ENCODE peak calls at places on chromosomes 13 and 19, in nine cellular contexts. T, L, J, O, D, A, Q, S and U are unnamed samples.
A peak's percentile ranks its signal among the peaks of the same experiment; 100 is the strongest.

GRCh38 chr19:22784051-22784450 is at the start of gene ZNF99:
- DNase-seq in J (peak; percentile 13), S (no peak), T (no peak), O (no peak), A (no peak), D (no peak), L (no peak), Q (no peak), U (no peak)

GRCh38 chr19:4089400-4089908 is 22.8 kb upstream of the ZBTB7A start:
- DNase-seq in J (no peak), A (no peak), S (no peak), D (no peak), L (no peak), Q (no peak), T (no peak), O (no peak), U (no peak)

GRCh38 chr13:51585234-51585672 is 991 bp downstream of the WDFY2 start:
- DNase-seq in A (no peak), D (no peak), J (no peak), T (peak; percentile 45), Q (peak; percentile 30), S (peak; percentile 24), O (peak; percentile 28), L (no peak), U (no peak)

GRCh38 chr19:9883231-9883758 is 48.2 kb downstream of the PIN1 start:
- DNase-seq in L (no peak), T (no peak), D (no peak), S (no peak), Q (no peak), J (no peak), A (no peak), O (no peak), U (no peak)

GRCh38 chr19:45347570-45348366 is 7.2 kb downstream of the KLC3 start:
- DNase-seq in A (no peak), J (no peak), Q (no peak), T (no peak), L (no peak), O (no peak), S (no peak), D (no peak), U (no peak)

GRCh38 chr19:9673912-9674668 is 810 bp downstream of the ZNF562 start:
- DNase-seq in J (no peak), S (no peak), L (peak; percentile 9), T (no peak), O (peak; percentile 40), A (no peak), Q (peak; percentile 13), D (no peak), U (no peak)

GRCh38 chr19:1948676-1949075 is 7.7 kb downstream of the CSNK1G2 start:
- DNase-seq in O (no peak), L (no peak), D (no peak), S (no peak), A (no peak), Q (no peak), T (no peak), J (no peak), U (no peak)

GRCh38 chr19:6417713-6418561 is 6.7 kb downstream of the KHSRP start:
- DNase-seq in J (no peak), A (no peak), S (peak; percentile 13), Q (peak; percentile 13), O (peak; percentile 41), L (no peak), D (no peak), T (no peak), U (no peak)

GRCh38 chr13:27341616-27342015 is 71.0 kb downstream of the RASL11A start:
- DNase-seq in S (no peak), O (no peak), Q (no peak), A (no peak), T (no peak), J (no peak), D (no peak), L (no peak), U (no peak)

GRCh38 chr19:32457540-32457939 is 52.0 kb downstream of the DPY19L3 start:
- DNase-seq in J (peak; percentile 14), D (no peak), Q (no peak), T (no peak), O (no peak), S (no peak), L (no peak), A (no peak), U (no peak)

GRCh38 chr13:45932611-45933182 is 81.1 kb upstream of the SIAH3 start:
- DNase-seq in L (no peak), O (no peak), T (no peak), D (no peak), A (no peak), S (no peak), J (no peak), Q (no peak), U (no peak)

GRCh38 chr19:18657590-18658365 is 20.9 kb downstream of the KLHL26 start:
- DNase-seq in S (peak; percentile 32), D (no peak), L (no peak), T (no peak), J (no peak), Q (peak; percentile 93), O (peak; percentile 82), A (no peak), U (no peak)

DNA sequence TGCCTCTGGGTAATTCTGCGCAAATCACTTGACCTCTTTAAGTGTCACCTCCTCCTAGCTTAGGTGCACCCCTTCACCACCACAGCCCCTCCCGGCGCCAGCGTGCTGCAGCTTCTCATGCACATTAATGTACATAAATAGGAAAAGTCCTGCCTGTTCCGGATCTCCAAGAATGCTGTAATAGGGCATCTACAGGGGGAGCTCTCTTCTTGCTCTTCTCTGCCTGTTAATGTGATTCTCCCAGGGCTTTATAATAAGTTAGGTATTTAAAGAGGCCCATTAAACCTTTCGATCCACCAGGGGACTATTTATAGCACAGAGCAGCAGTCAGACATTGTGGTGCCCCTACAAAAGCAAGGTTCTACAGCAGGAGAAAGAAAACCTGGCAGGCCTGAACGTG is 35.3 kb downstream of the SOX1 start:
- DNase-seq in S (no peak), J (no peak), O (no peak), T (no peak), A (no peak), D (no peak), Q (no peak), L (no peak), U (no peak)
- TF ChIP-seq CTCF in S (no peak), J (no peak), O (no peak), T (no peak), A (no peak), D (peak; percentile 41), Q (no peak), L (no peak), U (no peak)

DNA sequence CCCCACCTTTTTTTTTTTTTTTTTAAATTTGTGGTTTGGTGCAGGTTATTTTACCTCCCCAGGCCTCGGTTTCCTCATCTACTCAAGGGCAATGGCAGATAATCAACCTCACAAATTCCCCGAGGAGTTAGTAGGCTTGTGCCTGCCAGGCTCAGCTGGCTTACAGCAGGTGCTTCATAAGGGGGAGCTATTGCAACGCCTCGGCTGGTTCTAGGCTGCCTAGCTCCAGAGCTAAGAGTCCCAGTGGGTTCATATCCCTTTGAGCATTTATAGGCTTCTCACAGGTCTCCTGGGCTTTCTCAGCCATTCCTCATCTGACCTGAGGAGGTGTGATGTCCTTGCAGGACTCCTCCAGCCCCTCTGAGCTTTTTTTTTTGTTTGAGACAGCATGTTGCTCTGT is 10.6 kb downstream of the BCKDHA start:
- DNase-seq in O (no peak), Q (no peak), T (peak; percentile 57), L (no peak), J (no peak), S (no peak), A (no peak), D (no peak), U (no peak)
- TF ChIP-seq CTCF in O (no peak), Q (no peak), T (peak; percentile 33), L (peak; percentile 42), J (no peak), S (no peak), A (no peak), D (no peak), U (no peak)

GRCh38 chr13:95298971-95299627 is 2.2 kb downstream of the ABCC4 start:
- DNase-seq in A (no peak), S (peak; percentile 43), D (no peak), T (no peak), L (no peak), O (peak; percentile 90), J (no peak), Q (peak; percentile 83), U (no peak)

GRCh38 chr13:95301947-95302386 is 716 bp upstream of the ABCC4 start:
- DNase-seq in A (no peak), T (no peak), S (no peak), L (no peak), Q (no peak), J (peak; percentile 10), O (no peak), D (no peak), U (no peak)

GRCh38 chr13:95301135-95301946 is at the start of gene ABCC4:
- DNase-seq in O (peak; percentile 62), Q (peak; percentile 68), A (no peak), D (peak; percentile 77), T (peak; percentile 49), S (peak; percentile 72), J (peak; percentile 76), L (peak; percentile 89), U (peak; percentile 61)

GRCh38 chr13:95298169-95298940 is 2.9 kb downstream of the ABCC4 start:
- DNase-seq in O (no peak), T (no peak), A (no peak), D (no peak), J (no peak), S (no peak), L (no peak), Q (no peak), U (no peak)

GRCh38 chr13:95300625-95301134 is 571 bp downstream of the ABCC4 start:
- DNase-seq in O (peak; percentile 57), J (peak; percentile 46), S (peak; percentile 59), D (peak; percentile 71), T (peak; percentile 34), L (peak; percentile 74), Q (peak; percentile 56), A (no peak), U (peak; percentile 29)
- TF ChIP-seq CTCF in O (no peak), J (peak; percentile 16), S (peak; percentile 37), D (no peak), T (no peak), L (peak; percentile 60), Q (peak; percentile 31), A (peak; percentile 35), U (no peak)

DNA sequence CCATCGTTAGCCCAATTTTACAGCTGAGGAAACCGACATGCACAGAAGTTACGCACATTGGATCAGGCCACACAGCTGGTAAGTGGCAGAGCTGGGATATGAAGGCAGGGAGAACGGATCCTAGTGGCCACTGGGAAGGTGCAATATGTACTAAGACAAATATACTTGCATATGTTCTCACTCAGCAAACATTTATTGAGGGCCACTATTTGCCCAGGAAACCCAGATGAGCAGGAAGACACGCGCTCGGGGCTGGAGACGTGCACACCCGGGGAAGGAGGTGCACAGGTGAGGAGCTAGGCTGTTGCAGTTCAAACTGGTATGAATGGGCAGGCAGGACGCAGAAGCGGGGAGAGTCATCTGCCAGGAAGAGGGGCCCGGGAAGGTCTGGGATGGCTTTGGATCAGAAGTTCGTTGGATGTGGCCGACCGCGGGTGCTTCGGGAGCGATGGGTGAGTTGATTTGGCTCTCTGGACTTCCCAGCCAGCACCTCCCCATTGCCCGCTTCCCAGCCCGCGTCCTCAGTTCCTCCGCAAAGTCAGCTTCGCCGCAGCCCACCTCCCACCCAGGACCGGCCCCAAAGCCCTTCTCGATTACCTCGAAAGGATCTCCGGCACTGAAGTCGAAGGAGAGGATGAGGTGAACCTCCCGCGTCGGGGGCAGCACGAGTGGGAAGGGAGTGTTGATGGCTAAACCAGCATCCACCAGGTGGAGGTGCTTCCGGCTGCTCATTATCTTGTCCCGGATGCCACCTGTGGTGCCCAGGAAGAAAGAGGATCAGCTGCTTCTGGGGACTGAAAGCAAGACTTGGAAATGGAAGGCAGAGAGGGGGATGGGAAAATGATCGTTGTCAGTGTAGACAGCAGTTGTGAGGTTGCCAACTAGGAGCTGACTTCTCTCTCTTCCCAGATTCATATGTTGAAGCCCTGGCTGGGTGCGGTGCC is 17.8 kb upstream of the CABP5 start:
- DNase-seq in Q (no peak), A (no peak), J (no peak), O (no peak), S (no peak), T (no peak), D (no peak), L (no peak), U (no peak)
- TF ChIP-seq CTCF in Q (no peak), A (no peak), J (no peak), O (no peak), S (no peak), T (no peak), D (no peak), L (no peak), U (no peak)